ENCODE peak calls at places on chromosomes 1 and 21, in ten cellular contexts. One of them, this sample, is unnamed.

GRCh38 chr1:88228153-88228552 is 455.9 kb upstream of the PKN2 start:
- DNase-seq in effector CD4-positive, alpha-beta T cell: no peak
- DNase-seq in dorsolateral prefrontal cortex: no peak
- DNase-seq in HFFc6: no peak
- DNase-seq in cardiac muscle cell: no peak
- DNase-seq in ureter: no peak
- DNase-seq in EH: no peak
- DNase-seq in heart left ventricle: no peak
- DNase-seq in LoVo: peak
- DNase-seq in HuH-7: no peak
- DNase-seq in this sample: peak

GRCh38 chr1:41622402-41622801 is 137.9 kb upstream of the EDN2 start:
- DNase-seq in effector CD4-positive, alpha-beta T cell: no peak
- DNase-seq in dorsolateral prefrontal cortex: no peak
- DNase-seq in HFFc6: peak
- DNase-seq in cardiac muscle cell: no peak
- DNase-seq in ureter: peak
- DNase-seq in EH: peak
- DNase-seq in heart left ventricle: no peak
- DNase-seq in LoVo: no peak
- DNase-seq in HuH-7: no peak
- DNase-seq in this sample: no peak

GRCh38 chr1:98277111-98277510 is 356.3 kb upstream of the DPYD start:
- DNase-seq in effector CD4-positive, alpha-beta T cell: no peak
- DNase-seq in dorsolateral prefrontal cortex: no peak
- DNase-seq in HFFc6: peak
- DNase-seq in cardiac muscle cell: no peak
- DNase-seq in ureter: no peak
- DNase-seq in EH: peak
- DNase-seq in heart left ventricle: no peak
- DNase-seq in LoVo: peak
- DNase-seq in HuH-7: no peak
- DNase-seq in this sample: no peak

GRCh38 chr1:200294241-200294640 is 115.6 kb downstream of the ZNF281 start:
- DNase-seq in effector CD4-positive, alpha-beta T cell: no peak
- DNase-seq in dorsolateral prefrontal cortex: no peak
- DNase-seq in HFFc6: no peak
- DNase-seq in cardiac muscle cell: no peak
- DNase-seq in ureter: no peak
- DNase-seq in EH: no peak
- DNase-seq in heart left ventricle: no peak
- DNase-seq in LoVo: no peak
- DNase-seq in HuH-7: no peak
- DNase-seq in this sample: no peak

GRCh38 chr1:161706116-161706482 is 930 bp upstream of the FCRLA start:
- DNase-seq in effector CD4-positive, alpha-beta T cell: no peak
- DNase-seq in dorsolateral prefrontal cortex: no peak
- DNase-seq in HFFc6: peak
- DNase-seq in cardiac muscle cell: no peak
- DNase-seq in ureter: no peak
- DNase-seq in EH: peak
- DNase-seq in heart left ventricle: no peak
- DNase-seq in LoVo: no peak
- DNase-seq in HuH-7: no peak
- DNase-seq in this sample: no peak

GRCh38 chr1:31005617-31006166 is 59.8 kb downstream of the PUM1 start:
- DNase-seq in effector CD4-positive, alpha-beta T cell: no peak
- DNase-seq in dorsolateral prefrontal cortex: no peak
- DNase-seq in HFFc6: no peak
- DNase-seq in cardiac muscle cell: no peak
- DNase-seq in ureter: no peak
- DNase-seq in EH: no peak
- DNase-seq in heart left ventricle: no peak
- DNase-seq in LoVo: no peak
- DNase-seq in HuH-7: no peak
- DNase-seq in this sample: no peak

GRCh38 chr1:173775578-173776196 is 48.8 kb upstream of the DARS2 start:
- DNase-seq in effector CD4-positive, alpha-beta T cell: no peak
- DNase-seq in dorsolateral prefrontal cortex: no peak
- DNase-seq in HFFc6: no peak
- DNase-seq in cardiac muscle cell: no peak
- DNase-seq in ureter: no peak
- DNase-seq in EH: no peak
- DNase-seq in heart left ventricle: no peak
- DNase-seq in LoVo: no peak
- DNase-seq in HuH-7: no peak
- DNase-seq in this sample: no peak

GRCh38 chr1:36089393-36090121 is 865 bp downstream of the ADPRS start:
- DNase-seq in effector CD4-positive, alpha-beta T cell: no peak
- DNase-seq in dorsolateral prefrontal cortex: no peak
- DNase-seq in HFFc6: no peak
- DNase-seq in cardiac muscle cell: peak
- DNase-seq in ureter: no peak
- DNase-seq in EH: peak
- DNase-seq in heart left ventricle: no peak
- DNase-seq in LoVo: no peak
- DNase-seq in HuH-7: no peak
- DNase-seq in this sample: no peak

GRCh38 chr1:231410041-231410591 is 12.0 kb downstream of the EGLN1 start:
- DNase-seq in effector CD4-positive, alpha-beta T cell: no peak
- DNase-seq in dorsolateral prefrontal cortex: no peak
- DNase-seq in HFFc6: no peak
- DNase-seq in cardiac muscle cell: no peak
- DNase-seq in ureter: no peak
- DNase-seq in EH: peak
- DNase-seq in heart left ventricle: no peak
- DNase-seq in LoVo: no peak
- DNase-seq in HuH-7: no peak
- DNase-seq in this sample: no peak

GRCh38 chr1:209590405-209590804 is 6.9 kb downstream of the CAMK1G start:
- DNase-seq in effector CD4-positive, alpha-beta T cell: no peak
- DNase-seq in dorsolateral prefrontal cortex: peak
- DNase-seq in HFFc6: peak
- DNase-seq in cardiac muscle cell: peak
- DNase-seq in ureter: no peak
- DNase-seq in EH: peak
- DNase-seq in heart left ventricle: no peak
- DNase-seq in LoVo: no peak
- DNase-seq in HuH-7: peak
- DNase-seq in this sample: no peak

GRCh38 chr1:42936309-42937078 is 22.2 kb downstream of the SLC2A1 start:
- DNase-seq in effector CD4-positive, alpha-beta T cell: no peak
- DNase-seq in dorsolateral prefrontal cortex: no peak
- DNase-seq in HFFc6: peak
- DNase-seq in cardiac muscle cell: no peak
- DNase-seq in ureter: no peak
- DNase-seq in EH: peak
- DNase-seq in heart left ventricle: no peak
- DNase-seq in LoVo: peak
- DNase-seq in HuH-7: no peak
- DNase-seq in this sample: no peak

GRCh38 chr21:45525153-45525909 is 16.9 kb downstream of the SLC19A1 start:
- DNase-seq in effector CD4-positive, alpha-beta T cell: no peak
- DNase-seq in dorsolateral prefrontal cortex: peak
- DNase-seq in HFFc6: no peak
- DNase-seq in cardiac muscle cell: peak
- DNase-seq in ureter: peak
- DNase-seq in EH: no peak
- DNase-seq in heart left ventricle: no peak
- DNase-seq in LoVo: no peak
- DNase-seq in HuH-7: no peak
- DNase-seq in this sample: no peak

GRCh38 chr1:81832573-81832972 is 31.8 kb downstream of the ADGRL2 start:
- DNase-seq in effector CD4-positive, alpha-beta T cell: no peak
- DNase-seq in dorsolateral prefrontal cortex: no peak
- DNase-seq in HFFc6: peak
- DNase-seq in cardiac muscle cell: no peak
- DNase-seq in ureter: no peak
- DNase-seq in EH: peak
- DNase-seq in heart left ventricle: no peak
- DNase-seq in LoVo: no peak
- DNase-seq in HuH-7: no peak
- DNase-seq in this sample: no peak